ENCODE peak calls at places on chromosome 17, in five cellular contexts. K, T, A, W and J are unnamed samples.
A peak's percentile ranks its signal among the peaks of the same experiment; 100 is the strongest.

GRCh38 chr17:56756536-56756935 is 77.2 kb downstream of the C17orf67 start:
- DNase-seq in K (peak; percentile 81), T (no peak), A (no peak), W (no peak), J (no peak)

GRCh38 chr17:45376606-45377005 is 56.1 kb downstream of the ARHGAP27 start:
- DNase-seq in K (no peak), T (no peak), A (no peak), W (no peak), J (no peak)

GRCh38 chr17:29572691-29573557 is 4.4 kb downstream of the TP53I13 start:
- DNase-seq in K (peak; percentile 47), T (peak; percentile 36), A (peak; percentile 60), W (peak; percentile 69), J (no peak)

GRCh38 chr17:77882040-77882439 is 76.5 kb upstream of the TNRC6C start:
- DNase-seq in K (no peak), T (no peak), A (no peak), W (no peak), J (no peak)

GRCh38 chr17:80986816-80987480 is 4.7 kb upstream of the CHMP6 start:
- DNase-seq in K (no peak), T (no peak), A (peak; percentile 7), W (peak; percentile 16), J (no peak)

GRCh38 chr17:42361781-42362186 is 26.5 kb downstream of the STAT3 start:
- DNase-seq in K (no peak), T (no peak), A (no peak), W (no peak), J (no peak)

GRCh38 chr17:28228986-28229729 is 89.8 kb upstream of the TMEM97 start:
- DNase-seq in K (no peak), T (no peak), A (no peak), W (no peak), J (no peak)

GRCh38 chr17:62808576-62808970 is 459 bp upstream of the MARCHF10 start:
- DNase-seq in K (no peak), T (no peak), A (no peak), W (no peak), J (no peak)

GRCh38 chr17:65039349-65039988 is 17.1 kb downstream of the GNA13 start:
- DNase-seq in K (no peak), T (no peak), A (no peak), W (no peak), J (no peak)

GRCh38 chr17:20066253-20066652 is 57.1 kb downstream of the SPECC1 start:
- DNase-seq in K (peak; percentile 76), T (no peak), A (peak; percentile 86), W (peak; percentile 79), J (no peak)

GRCh38 chr17:27756467-27757371 is 43.6 kb downstream of the NOS2 start:
- DNase-seq in K (peak; percentile 48), T (no peak), A (no peak), W (peak; percentile 39), J (peak; percentile 33)

GRCh38 chr17:44083250-44083849 is 12.8 kb downstream of the G6PC3 start:
- DNase-seq in K (no peak), T (no peak), A (no peak), W (no peak), J (no peak)

GRCh38 chr17:74490716-74491115 is 24.3 kb downstream of the CD300A start:
- DNase-seq in K (no peak), T (no peak), A (no peak), W (no peak), J (no peak)

GRCh38 chr17:17182601-17183136 is 23.5 kb downstream of the PLD6 start:
- DNase-seq in K (no peak), T (no peak), A (no peak), W (no peak), J (no peak)

GRCh38 chr17:72967263-72967962 is 125.1 kb downstream of the SLC39A11 start:
- DNase-seq in K (no peak), T (no peak), A (no peak), W (no peak), J (no peak)

GRCh38 chr17:42291136-42291535 is 2.8 kb downstream of the STAT5A start:
- DNase-seq in K (no peak), T (no peak), A (no peak), W (peak; percentile 12), J (no peak)

GRCh38 chr17:41258406-41258805 is 3.2 kb downstream of the KRTAP9-9 start:
- DNase-seq in K (no peak), T (no peak), A (no peak), W (no peak), J (no peak)

GRCh38 chr17:15403276-15403939 is 62.0 kb upstream of the TEKT3 start:
- DNase-seq in K (no peak), T (no peak), A (no peak), W (no peak), J (no peak)

GRCh38 chr17:61749823-61750404 is 113.4 kb downstream of the BRIP1 start:
- DNase-seq in K (no peak), T (no peak), A (no peak), W (no peak), J (no peak)

GRCh38 chr17:8041980-8042379 is 3.1 kb downstream of the ALOX15B start:
- DNase-seq in K (no peak), T (no peak), A (no peak), W (no peak), J (no peak)

GRCh38 chr17:3890082-3890892 is 2.6 kb downstream of the CAMKK1 start:
- DNase-seq in K (peak; percentile 81), T (no peak), A (peak; percentile 73), W (peak; percentile 88), J (no peak)

GRCh38 chr17:59149051-59149450 is 5.9 kb downstream of the SKA2 start:
- DNase-seq in K (peak; percentile 50), T (no peak), A (no peak), W (no peak), J (no peak)
- H3K36me3 ChIP-seq in K (no peaks in the 10 kb centered on the region), T (no peaks in the 10 kb centered on the region), A (no peaks in the 10 kb centered on the region), W (no peaks in the 10 kb centered on the region), J (no peaks in the 10 kb centered on the region)

GRCh38 chr17:76179496-76180467 is 38.7 kb upstream of the FOXJ1 start:
- DNase-seq in K (peak; percentile 12), T (no peak), A (no peak), W (no peak), J (no peak)
- H3K4me1 ChIP-seq in K (no peaks in the 10 kb centered on the region), T (peaks cover 77% of the 10 kb centered on the region), A (no peaks in the 10 kb centered on the region), W (no peaks in the 10 kb centered on the region), J (no peaks in the 10 kb centered on the region)

DNA sequence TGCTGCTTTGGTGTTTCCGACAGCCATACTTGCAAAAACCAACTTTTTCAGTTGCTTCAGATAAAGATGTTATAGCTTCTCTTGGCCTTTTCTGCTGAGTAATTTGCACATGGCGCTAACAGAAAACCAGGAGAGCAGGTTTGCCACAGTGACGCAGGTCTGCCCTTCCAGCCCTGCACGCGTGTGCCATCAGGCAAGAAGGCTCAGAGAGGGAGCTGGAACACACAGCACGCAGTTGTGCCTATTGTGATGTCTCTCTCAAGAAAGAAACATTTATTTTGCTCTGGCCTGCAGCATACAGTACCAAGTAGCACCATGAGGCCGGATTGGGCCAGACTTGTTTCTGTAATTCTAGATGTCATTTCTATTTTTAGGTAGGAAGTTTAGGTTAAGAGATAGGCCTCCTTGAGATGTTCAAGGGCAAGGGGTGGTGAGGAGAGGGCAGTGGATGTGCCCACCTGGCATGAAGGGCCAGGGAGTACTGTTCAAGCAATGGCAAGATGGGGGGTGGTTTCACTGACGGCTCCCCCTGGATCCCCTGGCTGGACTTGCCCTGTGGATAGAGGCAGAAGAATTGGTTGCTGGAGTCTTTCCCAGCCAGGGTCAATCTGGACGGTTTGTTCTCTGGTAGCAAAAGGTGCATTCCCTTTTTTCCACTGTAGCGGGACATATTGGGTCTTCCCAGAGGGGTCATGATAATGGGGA is 1.9 kb downstream of the CBX2 start:
- DNase-seq in K (no peak), T (no peak), A (no peak), W (no peak), J (no peak)
- H3K4me3 ChIP-seq in K (no peak overlapping the region), T (no peak overlapping the region), A (no peak overlapping the region), W (no peak overlapping the region), J (no peak overlapping the region)

DNA sequence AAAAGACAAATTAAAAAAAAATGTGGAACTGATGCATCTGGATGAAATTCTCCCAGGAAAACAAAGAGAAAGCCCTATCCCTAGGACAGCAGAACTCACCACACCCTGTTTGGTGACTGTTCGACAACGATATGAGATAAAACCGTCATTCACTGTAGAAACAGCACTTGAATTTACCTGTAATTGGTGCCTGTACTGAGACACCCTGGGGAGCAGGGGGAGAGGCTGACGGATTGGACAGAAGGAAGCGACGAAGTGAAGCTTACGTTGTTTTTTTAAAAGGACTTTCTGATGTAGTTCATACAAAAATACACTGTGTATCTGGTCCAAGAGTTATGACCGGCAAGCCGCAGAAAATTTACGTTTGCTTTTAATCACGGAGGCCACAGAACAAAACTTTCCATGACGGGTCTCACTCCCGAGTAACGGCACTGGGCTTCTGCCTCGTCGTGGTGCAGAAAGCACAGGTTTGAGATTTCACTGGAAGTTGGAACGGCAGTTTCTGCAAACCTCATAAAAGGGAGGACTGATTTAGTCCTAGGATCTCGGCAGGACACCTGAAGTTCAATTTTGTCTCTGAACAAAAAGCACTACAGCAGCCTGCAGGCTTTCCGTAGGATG is 9.7 kb downstream of the NXN start:
- DNase-seq in K (no peak), T (no peak), A (no peak), W (peak; percentile 43), J (no peak)
- H3K36me3 ChIP-seq in K (no peaks in the 10 kb centered on the region), T (no peaks in the 10 kb centered on the region), A (no peaks in the 10 kb centered on the region), W (no peaks in the 10 kb centered on the region), J (no peaks in the 10 kb centered on the region)

DNA sequence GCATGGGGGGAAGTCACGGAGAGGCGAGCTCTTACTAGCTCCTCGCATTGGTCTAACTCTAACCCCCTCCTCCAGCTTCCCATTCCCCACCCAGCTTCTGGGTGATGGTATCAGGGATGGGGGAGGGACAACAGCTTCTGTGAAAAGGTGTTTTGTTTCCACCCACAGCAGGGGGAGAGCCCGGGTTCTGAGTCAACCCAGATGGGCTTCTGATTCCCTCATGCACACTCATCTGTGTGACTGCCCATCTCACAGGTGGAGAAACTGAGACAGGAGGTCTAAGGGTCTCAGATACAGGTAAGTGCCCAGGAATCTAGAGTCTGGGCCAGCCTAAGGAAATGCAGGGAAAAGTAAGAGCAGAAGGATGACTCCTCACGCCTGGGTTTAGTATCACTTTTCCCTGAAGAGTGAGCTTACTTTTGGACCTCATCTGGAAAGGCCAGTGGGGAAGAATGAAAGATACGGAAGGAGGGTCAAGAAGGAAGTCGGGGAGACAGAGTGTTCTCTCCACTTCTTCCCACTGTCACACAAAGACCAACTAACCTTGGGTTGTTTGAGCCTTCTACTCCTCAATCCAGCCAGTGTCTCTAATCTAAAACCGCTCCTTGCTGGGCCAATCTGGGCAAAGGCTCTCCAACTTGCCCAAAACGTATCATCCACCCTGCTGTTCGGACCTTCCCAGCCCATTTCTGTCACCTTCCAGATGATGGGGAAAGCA is 3.1 kb upstream of the TLCD2 start:
- DNase-seq in K (no peak), T (no peak), A (no peak), W (no peak), J (no peak)
- H3K4me1 ChIP-seq in K (peaks cover 25% of the 10 kb centered on the region), T (peaks cover 30% of the 10 kb centered on the region), A (peaks cover 19% of the 10 kb centered on the region), W (peaks cover 16% of the 10 kb centered on the region), J (peaks cover 2% of the 10 kb centered on the region)